ENCODE peak calls at places on chromosomes 13 and 19, in five cellular contexts. N is frontal cortex, P is ovary, M is lower leg skin, T is posterior vena cava. C is an unnamed sample.
A peak's percentile ranks its signal among the peaks of the same experiment; 100 is the strongest.

GRCh38 chr19:19545707-19546106 is 7.6 kb downstream of the CILP2 start:
- DNase-seq in N (no peak), P (no peak), M (no peak), T (no peak), C (no peak)

GRCh38 chr13:114241918-114242317 is 7.2 kb downstream of the CDC16 start:
- DNase-seq in N (no peak), P (no peak), M (no peak), T (no peak), C (no peak)

GRCh38 chr13:87128006-87128405 is 543.2 kb upstream of the SLITRK5 start:
- DNase-seq in N (peak; percentile 9), P (no peak), M (no peak), T (no peak), C (no peak)

GRCh38 chr19:38648789-38649304 is 1.4 kb downstream of the ACTN4 start:
- DNase-seq in N (no peak), P (no peak), M (no peak), T (no peak), C (no peak)

GRCh38 chr19:15412832-15413231 is 6.0 kb downstream of the AKAP8L start:
- DNase-seq in N (no peak), P (peak; percentile 1), M (no peak), T (no peak), C (no peak)

GRCh38 chr19:2775556-2776430 is 7.3 kb downstream of the SGTA start:
- DNase-seq in N (no peak), P (no peak), M (peak; percentile 30), T (peak; percentile 91), C (peak; percentile 81)

GRCh38 chr19:22088541-22089144 is 36.4 kb downstream of the ZNF257 start:
- DNase-seq in N (no peak), P (no peak), M (no peak), T (no peak), C (no peak)

GRCh38 chr13:35140831-35141230 is 198.8 kb downstream of the NBEA start:
- DNase-seq in N (no peak), P (no peak), M (no peak), T (no peak), C (no peak)

GRCh38 chr13:114088234-114088633 is 44.2 kb downstream of the RASA3 start:
- DNase-seq in N (no peak), P (no peak), M (no peak), T (no peak), C (peak; percentile 3)

GRCh38 chr19:15091918-15092753 is 10.1 kb downstream of the OR1I1 start:
- DNase-seq in N (peak; percentile 47), P (peak; percentile 45), M (peak; percentile 55), T (peak; percentile 76), C (no peak)

GRCh38 chr19:35986664-35987570 is 8.1 kb upstream of the SDHAF1 start:
- DNase-seq in N (peak; percentile 59), P (no peak), M (peak; percentile 38), T (no peak), C (no peak)

GRCh38 chr19:58380037-58380735 is 644 bp downstream of the ZNF837 start:
- DNase-seq in N (no peak), P (no peak), M (no peak), T (no peak), C (no peak)

GRCh38 chr13:41008349-41008980 is 10.7 kb downstream of the ELF1 start:
- DNase-seq in N (no peak), P (no peak), M (no peak), T (no peak), C (no peak)

GRCh38 chr19:35355851-35356460 is 2.3 kb upstream of the FFAR3 start:
- DNase-seq in N (no peak), P (peak; percentile 24), M (no peak), T (peak; percentile 46), C (peak; percentile 48)

GRCh38 chr13:75181906-75182305 is 300.1 kb downstream of the TBC1D4 start:
- DNase-seq in N (no peak), P (no peak), M (no peak), T (no peak), C (no peak)

GRCh38 chr19:52191374-52191773 is 1.5 kb downstream of the PPP2R1A start:
- DNase-seq in N (no peak), P (no peak), M (no peak), T (no peak), C (no peak)

GRCh38 chr19:53980553-53981407 is 10.7 kb upstream of the CACNG6 start:
- DNase-seq in N (no peak), P (no peak), M (no peak), T (no peak), C (no peak)

GRCh38 chr19:55447421-55448174 is 4.5 kb upstream of the SHISA7 start:
- DNase-seq in N (peak; percentile 71), P (no peak), M (peak; percentile 27), T (no peak), C (no peak)

GRCh38 chr19:32876919-32877285 is 7.3 kb upstream of the SLC7A9 start:
- DNase-seq in N (no peak), P (no peak), M (no peak), T (peak; percentile 32), C (peak; percentile 19)

C was measured in upper lobe of right lung.